ENCODE peak calls at places on chromosomes 11 and 22, in four cellular contexts. U, L, X and N are unnamed samples.

GRCh38 chr11:8597182-8597581 is 3.2 kb upstream of the STK33 start:
- DNase-seq in U (no peak), L (no peak), X (peak), N (peak)

GRCh38 chr22:23388492-23389009 is 191.5 kb downstream of the IGLL1 start:
- DNase-seq in U (no peak), L (no peak), X (no peak), N (no peak)

GRCh38 chr11:129731316-129731715 is 84.3 kb upstream of the TMEM45B start:
- DNase-seq in U (no peak), L (no peak), X (no peak), N (no peak)

GRCh38 chr11:117744471-117745280 is 52.3 kb downstream of the DSCAML1 start:
- DNase-seq in U (no peak), L (no peak), X (no peak), N (no peak)

GRCh38 chr11:95831198-95831883 is 41.0 kb downstream of the CEP57 start:
- DNase-seq in U (no peak), L (no peak), X (peak), N (peak)

GRCh38 chr22:26660961-26661578 is 3.7 kb downstream of the MIAT start:
- DNase-seq in U (no peak), L (no peak), X (no peak), N (no peak)

GRCh38 chr11:69301491-69302401 is 7.8 kb downstream of the MYEOV start:
- DNase-seq in U (no peak), L (no peak), X (peak), N (peak)

GRCh38 chr11:132792341-132793140 is 739.8 kb downstream of the OPCML start:
- DNase-seq in U (no peak), L (no peak), X (no peak), N (no peak)

GRCh38 chr11:47234669-47235075 is 13.9 kb downstream of the ACP2 start:
- DNase-seq in U (no peak), L (no peak), X (peak), N (no peak)

GRCh38 chr11:29279716-29280115 is 737.1 kb downstream of the KCNA4 start:
- DNase-seq in U (no peak), L (no peak), X (no peak), N (no peak)

GRCh38 chr11:97544401-97544800 is 1154.6 kb downstream of the JRKL start:
- DNase-seq in U (no peak), L (no peak), X (peak), N (no peak)

GRCh38 chr11:3644817-3645235 is at the start of gene ART1:
- DNase-seq in U (no peak), L (no peak), X (peak), N (no peak)

GRCh38 chr11:12165237-12165875 is 55.0 kb downstream of the MICAL2 start:
- DNase-seq in U (no peak), L (no peak), X (no peak), N (no peak)

GRCh38 chr22:24059121-24059520 is 48.0 kb downstream of the CABIN1 start:
- DNase-seq in U (no peak), L (no peak), X (peak), N (peak)

DNA sequence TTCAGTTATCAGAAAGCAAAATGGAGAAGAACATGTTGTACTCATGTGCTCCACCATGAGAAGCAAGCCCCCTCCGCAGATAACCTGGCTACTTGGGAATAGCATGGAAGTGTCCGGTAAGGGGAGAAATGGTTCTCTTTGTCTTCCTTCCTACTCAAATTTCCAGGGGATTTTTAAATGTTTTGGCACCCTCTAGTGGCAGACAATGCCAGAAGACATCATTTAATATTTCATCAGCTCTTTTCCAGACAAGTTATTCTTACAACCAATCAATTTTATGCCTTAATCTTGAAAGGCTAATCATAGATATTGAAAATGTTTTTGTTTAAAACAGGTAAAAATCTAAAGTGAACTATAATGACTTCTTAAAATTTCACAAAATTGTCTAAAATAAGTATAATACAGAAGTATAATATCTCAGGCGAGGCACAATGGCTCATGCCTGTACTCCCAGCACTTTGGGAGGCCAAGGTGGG is 15.7 kb downstream of the CRTAM start:
- DNase-seq in U (peak), L (peak), X (peak), N (peak)
- TF ChIP-seq CTCF in U (peak), L (peak), X (peak), N (peak)

DNA sequence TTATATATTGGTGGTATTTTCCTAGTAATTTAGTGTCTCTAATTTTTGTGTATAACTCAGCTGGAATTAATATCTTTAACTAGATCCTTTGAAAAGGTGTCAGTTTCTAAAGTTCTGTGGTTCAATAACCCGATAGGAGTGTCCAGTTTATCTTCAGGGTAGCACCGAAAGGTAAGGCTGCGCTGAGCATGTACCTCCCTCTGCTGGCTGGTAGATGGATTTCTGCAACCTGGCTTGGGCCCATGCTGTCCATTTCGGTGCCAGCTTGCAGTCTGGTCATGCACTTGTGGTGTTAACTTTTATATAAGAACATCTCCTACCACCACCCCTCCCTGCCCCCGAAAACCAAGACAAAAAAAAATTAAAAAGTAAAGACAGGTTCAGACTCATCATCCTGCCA is 24.7 kb downstream of the EXT2 start:
- DNase-seq in U (peak), L (no peak), X (no peak), N (no peak)
- TF ChIP-seq CTCF in U (no peak), L (peak), X (peak), N (peak)

DNA sequence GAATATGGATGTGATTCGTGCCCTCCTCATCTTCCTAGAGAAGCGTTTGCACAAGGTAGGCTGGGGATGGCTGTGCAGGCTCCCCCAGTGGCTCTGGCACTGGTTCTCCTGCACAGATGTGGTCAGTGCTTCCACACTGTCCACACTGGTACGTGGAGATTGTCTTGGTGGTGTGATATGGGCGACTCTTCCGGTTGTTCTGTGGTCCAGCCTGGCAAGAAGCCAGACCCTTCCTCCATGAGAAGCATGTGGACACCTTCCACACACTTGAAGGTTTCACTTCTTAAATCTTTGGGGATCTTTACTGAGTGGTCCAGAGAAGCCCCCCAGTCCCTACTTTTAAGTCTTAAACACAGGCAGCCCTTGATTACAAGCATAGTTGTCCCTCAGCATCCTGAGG is 3.8 kb downstream of the RIC8A start:
- DNase-seq in U (no peak), L (no peak), X (no peak), N (no peak)
- TF ChIP-seq CTCF in U (no peak), L (no peak), X (no peak), N (no peak)

GRCh38 chr11:123653997-123654565 is 343 bp downstream of the SCN3B start:
- DNase-seq in U (peak), L (no peak), X (peak), N (peak)

GRCh38 chr11:123650901-123651300 is 3.5 kb downstream of the SCN3B start:
- DNase-seq in U (no peak), L (no peak), X (no peak), N (no peak)

GRCh38 chr11:123659311-123659710 is 4.9 kb upstream of the SCN3B start:
- DNase-seq in U (no peak), L (no peak), X (no peak), N (no peak)

GRCh38 chr11:123654566-123655081 is at the start of gene SCN3B:
- DNase-seq in U (peak), L (peak), X (peak), N (peak)

GRCh38 chr11:123653405-123653996 is 923 bp downstream of the SCN3B start:
- DNase-seq in U (peak), L (peak), X (no peak), N (no peak)
- TF ChIP-seq CTCF in U (no peak), L (peak), X (peak), N (no peak)

GRCh38 chr11:128515766-128516466 is 71.4 kb downstream of the ETS1 start:
- DNase-seq in U (no peak), L (no peak), X (no peak), N (no peak)

GRCh38 chr11:128512478-128513127 is 74.8 kb downstream of the ETS1 start:
- DNase-seq in U (no peak), L (no peak), X (no peak), N (no peak)

GRCh38 chr11:128516467-128516778 is 70.9 kb downstream of the ETS1 start:
- DNase-seq in U (no peak), L (no peak), X (no peak), N (no peak)

GRCh38 chr11:128515086-128515485 is 72.3 kb downstream of the ETS1 start:
- DNase-seq in U (no peak), L (no peak), X (no peak), N (no peak)

GRCh38 chr11:128513915-128514681 is 73.3 kb downstream of the ETS1 start:
- DNase-seq in U (no peak), L (no peak), X (no peak), N (no peak)
- TF ChIP-seq CTCF in U (no peak), L (no peak), X (no peak), N (no peak)

DNA sequence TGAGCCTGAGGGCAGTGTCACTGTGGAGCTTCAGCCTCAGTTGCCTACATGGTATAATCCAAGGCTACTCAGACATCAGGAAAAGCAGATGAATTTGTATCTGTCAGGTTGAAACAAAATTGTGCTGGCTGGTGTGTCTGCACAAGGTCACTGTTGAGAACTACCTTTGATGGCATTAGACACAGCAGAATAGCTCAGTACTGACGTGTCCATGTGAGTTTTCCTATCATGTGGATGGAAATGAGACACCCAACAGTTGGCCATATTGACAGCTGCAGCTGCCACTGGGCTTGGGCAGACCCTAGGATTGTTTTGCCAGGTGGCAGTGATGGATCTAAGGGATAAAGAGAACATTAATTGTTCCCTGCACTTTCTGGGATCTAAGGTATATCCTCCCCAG is 15.8 kb downstream of the CCDC134 start:
- DNase-seq in U (no peak), L (no peak), X (no peak), N (no peak)
- TF ChIP-seq CTCF in U (no peak), L (no peak), X (no peak), N (no peak)

GRCh38 chr11:27119396-27119795 is 78.8 kb downstream of the BBOX1 start:
- DNase-seq in U (no peak), L (no peak), X (no peak), N (no peak)

GRCh38 chr11:27120211-27120610 is 79.6 kb downstream of the BBOX1 start:
- DNase-seq in U (no peak), L (no peak), X (no peak), N (peak)

GRCh38 chr11:27124514-27125264 is 84.1 kb downstream of the BBOX1 start:
- DNase-seq in U (no peak), L (no peak), X (peak), N (peak)
- TF ChIP-seq CTCF in U (no peak), L (no peak), X (peak), N (peak)

GRCh38 chr22:38570841-38571364 is 920 bp upstream of the DMC1 start:
- DNase-seq in U (peak), L (peak), X (no peak), N (peak)
- TF ChIP-seq CTCF in U (no peak), L (no peak), X (peak), N (peak)

GRCh38 chr11:5611627-5612026 is 13.2 kb upstream of the TRIM34 start:
- DNase-seq in U (no peak), L (no peak), X (no peak), N (no peak)
- TF ChIP-seq CTCF in U (no peak), L (no peak), X (no peak), N (no peak)